ENCODE peak calls at places on chromosome X, in five cellular contexts. One of them, this sample, is unnamed. For H3K27me3, the result is how much of the 10 kb centered on the place peaks cover.

GRCh38 chrX:10120828-10121227 is 35.9 kb upstream of the CLCN4 start:
- DNase-seq in tibial artery: no peak
- DNase-seq in CD4-positive, CD25-positive, alpha-beta regulatory T cell: no peak
- DNase-seq in CD8-positive, alpha-beta memory T cell: no peak
- DNase-seq in ovary: no peak
- DNase-seq in this sample: no peak

GRCh38 chrX:107442914-107443527 is 6.4 kb upstream of the FRMPD3 start:
- DNase-seq in tibial artery: no peak
- DNase-seq in CD4-positive, CD25-positive, alpha-beta regulatory T cell: no peak
- DNase-seq in CD8-positive, alpha-beta memory T cell: no peak
- DNase-seq in ovary: no peak
- DNase-seq in this sample: peak

GRCh38 chrX:45806410-45807121 is 605.9 kb upstream of the DIPK2B start:
- DNase-seq in ovary: no peak
- DNase-seq in CD8-positive, alpha-beta memory T cell: peak
- DNase-seq in CD4-positive, CD25-positive, alpha-beta regulatory T cell: peak
- DNase-seq in tibial artery: no peak
- DNase-seq in this sample: no peak

GRCh38 chrX:105461013-105461412 is 240.5 kb upstream of the TEX13A start:
- DNase-seq in CD4-positive, CD25-positive, alpha-beta regulatory T cell: no peak
- DNase-seq in ovary: no peak
- DNase-seq in tibial artery: no peak
- DNase-seq in CD8-positive, alpha-beta memory T cell: no peak
- DNase-seq in this sample: no peak

GRCh38 chrX:54048413-54048812 is 4.1 kb upstream of the PHF8 start:
- DNase-seq in ovary: no peak
- DNase-seq in tibial artery: no peak
- DNase-seq in CD8-positive, alpha-beta memory T cell: no peak
- DNase-seq in CD4-positive, CD25-positive, alpha-beta regulatory T cell: no peak
- DNase-seq in this sample: no peak

GRCh38 chrX:39730671-39731389 is 366.9 kb downstream of the BCOR start:
- DNase-seq in CD4-positive, CD25-positive, alpha-beta regulatory T cell: peak
- DNase-seq in ovary: peak
- DNase-seq in tibial artery: peak
- DNase-seq in CD8-positive, alpha-beta memory T cell: peak
- DNase-seq in this sample: peak

GRCh38 chrX:378443-378842 is 8.3 kb downstream of the PPP2R3B start:
- DNase-seq in CD4-positive, CD25-positive, alpha-beta regulatory T cell: peak
- DNase-seq in ovary: no peak
- DNase-seq in tibial artery: no peak
- DNase-seq in CD8-positive, alpha-beta memory T cell: no peak
- DNase-seq in this sample: no peak

GRCh38 chrX:96436105-96436504 is 248.5 kb upstream of the DIAPH2 start:
- DNase-seq in ovary: no peak
- DNase-seq in CD4-positive, CD25-positive, alpha-beta regulatory T cell: no peak
- DNase-seq in tibial artery: no peak
- DNase-seq in CD8-positive, alpha-beta memory T cell: no peak
- DNase-seq in this sample: no peak

GRCh38 chrX:9440116-9440844 is 24.6 kb upstream of the TBL1X start:
- DNase-seq in ovary: no peak
- DNase-seq in CD4-positive, CD25-positive, alpha-beta regulatory T cell: no peak
- DNase-seq in CD8-positive, alpha-beta memory T cell: no peak
- DNase-seq in tibial artery: no peak
- DNase-seq in this sample: no peak

GRCh38 chrX:143648705-143649104 is 12.8 kb upstream of the SLITRK4 start:
- DNase-seq in ovary: no peak
- DNase-seq in CD8-positive, alpha-beta memory T cell: no peak
- DNase-seq in CD4-positive, CD25-positive, alpha-beta regulatory T cell: peak
- DNase-seq in tibial artery: peak
- DNase-seq in this sample: peak

GRCh38 chrX:54920610-54921426 is at the start of gene TRO:
- DNase-seq in tibial artery: no peak
- DNase-seq in CD8-positive, alpha-beta memory T cell: peak
- DNase-seq in ovary: peak
- DNase-seq in CD4-positive, CD25-positive, alpha-beta regulatory T cell: peak
- DNase-seq in this sample: peak

GRCh38 chrX:109954333-109954732 is 48.6 kb upstream of the TMEM164 start:
- DNase-seq in CD8-positive, alpha-beta memory T cell: no peak
- DNase-seq in ovary: no peak
- DNase-seq in CD4-positive, CD25-positive, alpha-beta regulatory T cell: no peak
- DNase-seq in tibial artery: peak
- DNase-seq in this sample: no peak

GRCh38 chrX:119482041-119482440 is 13.8 kb downstream of the SLC25A5 start:
- DNase-seq in ovary: no peak
- DNase-seq in CD4-positive, CD25-positive, alpha-beta regulatory T cell: no peak
- DNase-seq in tibial artery: no peak
- DNase-seq in CD8-positive, alpha-beta memory T cell: no peak
- DNase-seq in this sample: no peak

GRCh38 chrX:13420545-13421183 is 100.8 kb upstream of the ATXN3L start:
- DNase-seq in ovary: no peak
- DNase-seq in CD4-positive, CD25-positive, alpha-beta regulatory T cell: no peak
- DNase-seq in CD8-positive, alpha-beta memory T cell: no peak
- DNase-seq in tibial artery: no peak
- DNase-seq in this sample: no peak

GRCh38 chrX:1946974-1947373 is 332.1 kb downstream of the ASMT start:
- DNase-seq in CD8-positive, alpha-beta memory T cell: no peak
- DNase-seq in tibial artery: no peak
- DNase-seq in ovary: no peak
- DNase-seq in CD4-positive, CD25-positive, alpha-beta regulatory T cell: no peak
- DNase-seq in this sample: no peak

GRCh38 chrX:49077941-49078340 is 1.7 kb downstream of the WDR45 start:
- DNase-seq in CD8-positive, alpha-beta memory T cell: no peak
- DNase-seq in ovary: no peak
- DNase-seq in tibial artery: no peak
- DNase-seq in CD4-positive, CD25-positive, alpha-beta regulatory T cell: no peak
- DNase-seq in this sample: no peak

GRCh38 chrX:49079489-49080428 is at the start of gene WDR45:
- DNase-seq in CD8-positive, alpha-beta memory T cell: peak
- DNase-seq in CD4-positive, CD25-positive, alpha-beta regulatory T cell: peak
- DNase-seq in ovary: peak
- DNase-seq in tibial artery: peak
- DNase-seq in this sample: peak

GRCh38 chrX:49082472-49082871 is 2.8 kb upstream of the WDR45 start:
- DNase-seq in CD4-positive, CD25-positive, alpha-beta regulatory T cell: no peak
- DNase-seq in CD8-positive, alpha-beta memory T cell: no peak
- DNase-seq in ovary: no peak
- DNase-seq in tibial artery: no peak
- DNase-seq in this sample: no peak
- H3K4me3 ChIP-seq in CD4-positive, CD25-positive, alpha-beta regulatory T cell: no peak
- H3K4me3 ChIP-seq in CD8-positive, alpha-beta memory T cell: no peak
- H3K4me3 ChIP-seq in ovary: no peak
- H3K4me3 ChIP-seq in tibial artery: no peak
- H3K4me3 ChIP-seq in this sample: no peak

GRCh38 chrX:137569470-137569891 is 3.6 kb downstream of the ZIC3 start:
- DNase-seq in tibial artery: no peak
- DNase-seq in ovary: no peak
- DNase-seq in CD8-positive, alpha-beta memory T cell: no peak
- DNase-seq in CD4-positive, CD25-positive, alpha-beta regulatory T cell: no peak
- DNase-seq in this sample: no peak

GRCh38 chrX:137575596-137576255 is 9.8 kb downstream of the ZIC3 start:
- DNase-seq in ovary: no peak
- DNase-seq in tibial artery: no peak
- DNase-seq in CD8-positive, alpha-beta memory T cell: no peak
- DNase-seq in CD4-positive, CD25-positive, alpha-beta regulatory T cell: no peak
- DNase-seq in this sample: peak

GRCh38 chrX:137574102-137574783 is 8.3 kb downstream of the ZIC3 start:
- DNase-seq in CD8-positive, alpha-beta memory T cell: no peak
- DNase-seq in tibial artery: no peak
- DNase-seq in ovary: no peak
- DNase-seq in CD4-positive, CD25-positive, alpha-beta regulatory T cell: no peak
- DNase-seq in this sample: peak

GRCh38 chrX:137574784-137575298 is 8.9 kb downstream of the ZIC3 start:
- DNase-seq in ovary: no peak
- DNase-seq in tibial artery: no peak
- DNase-seq in CD8-positive, alpha-beta memory T cell: no peak
- DNase-seq in CD4-positive, CD25-positive, alpha-beta regulatory T cell: no peak
- DNase-seq in this sample: peak

DNA sequence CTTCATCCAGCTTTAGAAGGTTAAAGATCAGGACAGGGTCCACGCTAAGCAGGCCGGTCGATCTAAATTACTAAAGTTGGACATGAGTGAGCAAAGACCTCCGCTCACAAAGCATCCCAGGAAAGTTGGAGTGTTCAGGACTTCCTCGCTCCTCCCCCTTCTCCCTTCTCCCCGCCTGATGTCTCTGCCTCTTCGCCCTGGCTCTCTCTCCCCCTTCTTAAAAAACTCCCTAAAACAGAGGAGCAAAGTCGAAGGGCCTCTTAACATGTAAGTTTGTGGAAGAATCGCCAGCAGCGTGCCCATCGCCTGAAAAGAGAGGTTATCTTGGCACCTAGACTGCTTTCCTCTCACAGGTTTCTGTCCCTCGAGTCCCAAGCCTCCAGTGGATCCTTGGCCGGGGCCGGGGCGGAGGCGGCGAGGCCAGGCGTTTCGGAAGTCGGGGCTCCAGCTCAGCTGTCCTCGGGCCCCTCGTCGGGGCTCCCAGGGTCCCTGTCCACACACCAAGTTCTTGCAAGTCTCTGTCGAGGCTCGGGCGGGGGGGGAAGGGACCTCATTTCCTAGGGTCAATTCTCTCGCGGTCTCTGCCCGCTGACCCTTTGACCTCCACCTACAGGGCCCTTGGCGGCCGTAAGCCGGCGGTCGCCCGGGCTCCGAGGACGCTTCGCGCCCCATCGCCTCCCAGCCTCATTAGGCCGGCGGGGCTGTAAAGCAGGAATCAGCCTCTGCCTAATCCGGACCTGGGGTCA is 7.6 kb downstream of the ZIC3 start:
- DNase-seq in ovary: no peak
- DNase-seq in CD8-positive, alpha-beta memory T cell: no peak
- DNase-seq in CD4-positive, CD25-positive, alpha-beta regulatory T cell: no peak
- DNase-seq in tibial artery: no peak
- DNase-seq in this sample: peak
- H3K27me3 ChIP-seq in ovary: under half
- H3K27me3 ChIP-seq in CD8-positive, alpha-beta memory T cell: under half
- H3K27me3 ChIP-seq in CD4-positive, CD25-positive, alpha-beta regulatory T cell: under half
- H3K27me3 ChIP-seq in tibial artery: under half
- H3K27me3 ChIP-seq in this sample: under half

GRCh38 chrX:83511208-83511607 is 3.1 kb downstream of the POU3F4 start:
- DNase-seq in CD8-positive, alpha-beta memory T cell: no peak
- DNase-seq in CD4-positive, CD25-positive, alpha-beta regulatory T cell: no peak
- DNase-seq in ovary: no peak
- DNase-seq in tibial artery: no peak
- DNase-seq in this sample: peak

GRCh38 chrX:83509246-83509801 is 1.2 kb downstream of the POU3F4 start:
- DNase-seq in CD4-positive, CD25-positive, alpha-beta regulatory T cell: no peak
- DNase-seq in ovary: no peak
- DNase-seq in tibial artery: no peak
- DNase-seq in CD8-positive, alpha-beta memory T cell: no peak
- DNase-seq in this sample: peak

GRCh38 chrX:83508006-83508405 is at the start of gene POU3F4:
- DNase-seq in CD8-positive, alpha-beta memory T cell: no peak
- DNase-seq in CD4-positive, CD25-positive, alpha-beta regulatory T cell: no peak
- DNase-seq in ovary: peak
- DNase-seq in tibial artery: no peak
- DNase-seq in this sample: peak

GRCh38 chrX:83510466-83511181 is 2.5 kb downstream of the POU3F4 start:
- DNase-seq in tibial artery: no peak
- DNase-seq in CD4-positive, CD25-positive, alpha-beta regulatory T cell: no peak
- DNase-seq in ovary: no peak
- DNase-seq in CD8-positive, alpha-beta memory T cell: no peak
- DNase-seq in this sample: peak

DNA sequence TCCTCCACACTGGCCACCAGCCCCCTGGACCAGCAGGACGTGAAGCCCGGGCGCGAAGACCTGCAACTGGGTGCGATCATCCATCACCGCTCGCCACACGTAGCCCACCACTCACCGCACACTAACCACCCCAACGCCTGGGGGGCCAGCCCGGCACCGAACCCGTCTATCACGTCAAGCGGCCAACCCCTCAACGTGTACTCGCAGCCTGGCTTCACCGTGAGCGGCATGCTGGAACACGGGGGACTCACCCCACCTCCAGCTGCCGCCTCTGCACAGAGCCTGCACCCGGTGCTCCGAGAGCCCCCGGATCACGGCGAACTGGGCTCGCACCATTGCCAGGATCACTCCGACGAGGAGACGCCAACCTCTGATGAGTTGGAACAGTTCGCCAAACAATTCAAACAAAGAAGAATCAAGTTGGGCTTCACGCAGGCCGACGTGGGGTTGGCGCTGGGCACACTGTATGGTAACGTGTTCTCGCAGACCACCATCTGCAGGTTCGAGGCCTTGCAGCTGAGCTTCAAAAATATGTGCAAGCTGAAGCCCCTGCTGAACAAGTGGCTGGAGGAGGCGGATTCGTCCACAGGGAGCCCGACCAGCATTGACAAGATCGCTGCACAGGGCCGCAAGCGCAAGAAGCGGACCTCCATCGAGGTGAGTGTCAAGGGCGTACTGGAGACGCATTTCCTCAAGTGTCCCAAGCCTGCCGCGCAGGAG is 596 bp downstream of the POU3F4 start:
- DNase-seq in CD4-positive, CD25-positive, alpha-beta regulatory T cell: no peak
- DNase-seq in ovary: no peak
- DNase-seq in tibial artery: no peak
- DNase-seq in CD8-positive, alpha-beta memory T cell: no peak
- DNase-seq in this sample: peak
- H3K4me3 ChIP-seq in CD4-positive, CD25-positive, alpha-beta regulatory T cell: no peak
- H3K4me3 ChIP-seq in ovary: no peak
- H3K4me3 ChIP-seq in tibial artery: peak
- H3K4me3 ChIP-seq in CD8-positive, alpha-beta memory T cell: no peak
- H3K4me3 ChIP-seq in this sample: peak

GRCh38 chrX:122092978-122093377 is 1045.6 kb downstream of the GLUD2 start:
- DNase-seq in CD4-positive, CD25-positive, alpha-beta regulatory T cell: no peak
- DNase-seq in ovary: no peak
- DNase-seq in CD8-positive, alpha-beta memory T cell: no peak
- DNase-seq in tibial artery: no peak
- DNase-seq in this sample: no peak
- H3K27me3 ChIP-seq in CD4-positive, CD25-positive, alpha-beta regulatory T cell: under half
- H3K27me3 ChIP-seq in ovary: under half
- H3K27me3 ChIP-seq in CD8-positive, alpha-beta memory T cell: under half
- H3K27me3 ChIP-seq in tibial artery: under half
- H3K27me3 ChIP-seq in this sample: under half